ENCODE peak calls at places on chromosomes 2 and 18, in seven cellular contexts. Y, Q, K, S, N, U and D are unnamed samples.

GRCh38 chr2:44524347-44524926 is 162.7 kb downstream of the CAMKMT start:
- DNase-seq in Y (no peak), Q (no peak), K (no peak), S (no peak), N (no peak), U (no peak), D (no peak)

GRCh38 chr2:12636837-12637581 is 79.7 kb upstream of the TRIB2 start:
- DNase-seq in Y (peak), Q (no peak), K (peak), S (no peak), N (no peak), U (no peak), D (no peak)

GRCh38 chr2:62340981-62341624 is 145.2 kb downstream of the B3GNT2 start:
- DNase-seq in Y (peak), Q (no peak), K (peak), S (no peak), N (no peak), U (no peak), D (no peak)

GRCh38 chr2:241507430-241508239 is 749 bp downstream of the STK25 start:
- DNase-seq in Y (peak), Q (peak), K (no peak), S (peak), N (peak), U (no peak), D (peak)

GRCh38 chr18:9661564-9661963 is 46.5 kb upstream of the RAB31 start:
- DNase-seq in Y (no peak), Q (no peak), K (no peak), S (no peak), N (peak), U (no peak), D (no peak)

GRCh38 chr2:237691908-237692600 is 64.7 kb downstream of the LRRFIP1 start:
- DNase-seq in Y (peak), Q (peak), K (peak), S (peak), N (peak), U (peak), D (peak)

GRCh38 chr2:16330012-16330411 is 335.6 kb downstream of the CYRIA start:
- DNase-seq in Y (peak), Q (peak), K (no peak), S (no peak), N (no peak), U (no peak), D (no peak)

GRCh38 chr18:58896734-58897508 is 32.2 kb downstream of the ZNF532 start:
- DNase-seq in Y (no peak), Q (no peak), K (no peak), S (no peak), N (no peak), U (no peak), D (no peak)

GRCh38 chr2:121182520-121182919 is 102.5 kb downstream of the TFCP2L1 start:
- DNase-seq in Y (no peak), Q (no peak), K (no peak), S (no peak), N (no peak), U (no peak), D (no peak)

GRCh38 chr18:49910986-49911385 is 97.7 kb upstream of the ACAA2 start:
- DNase-seq in Y (no peak), Q (no peak), K (no peak), S (no peak), N (no peak), U (no peak), D (no peak)

GRCh38 chr18:49910019-49910418 is 96.7 kb upstream of the ACAA2 start:
- DNase-seq in Y (no peak), Q (no peak), K (no peak), S (no peak), N (no peak), U (no peak), D (no peak)

GRCh38 chr18:49915352-49915751 is 102.0 kb upstream of the ACAA2 start:
- DNase-seq in Y (no peak), Q (no peak), K (no peak), S (no peak), N (no peak), U (no peak), D (no peak)

GRCh38 chr18:49913221-49913620 is 99.9 kb upstream of the ACAA2 start:
- DNase-seq in Y (no peak), Q (no peak), K (no peak), S (no peak), N (no peak), U (no peak), D (no peak)

GRCh38 chr18:49911414-49911813 is 98.1 kb upstream of the ACAA2 start:
- DNase-seq in Y (no peak), Q (peak), K (no peak), S (no peak), N (no peak), U (no peak), D (no peak)
- H3K27ac ChIP-seq in Y (no peak), Q (no peak), K (no peak), S (no peak), N (no peak), U (no peak), D (no peak)

GRCh38 chr2:95122197-95122551 is 566 bp upstream of the MRPS5 start:
- DNase-seq in Y (no peak), Q (no peak), K (no peak), S (no peak), N (no peak), U (no peak), D (no peak)
- H3K27ac ChIP-seq in Y (peak), Q (no peak), K (no peak), S (peak), N (no peak), U (peak), D (peak)

GRCh38 chr2:33104726-33105125 is 158.0 kb downstream of the LTBP1 start:
- DNase-seq in Y (no peak), Q (no peak), K (peak), S (no peak), N (no peak), U (no peak), D (no peak)
- H3K27ac ChIP-seq in Y (peak), Q (no peak), K (peak), S (no peak), N (peak), U (no peak), D (no peak)

DNA sequence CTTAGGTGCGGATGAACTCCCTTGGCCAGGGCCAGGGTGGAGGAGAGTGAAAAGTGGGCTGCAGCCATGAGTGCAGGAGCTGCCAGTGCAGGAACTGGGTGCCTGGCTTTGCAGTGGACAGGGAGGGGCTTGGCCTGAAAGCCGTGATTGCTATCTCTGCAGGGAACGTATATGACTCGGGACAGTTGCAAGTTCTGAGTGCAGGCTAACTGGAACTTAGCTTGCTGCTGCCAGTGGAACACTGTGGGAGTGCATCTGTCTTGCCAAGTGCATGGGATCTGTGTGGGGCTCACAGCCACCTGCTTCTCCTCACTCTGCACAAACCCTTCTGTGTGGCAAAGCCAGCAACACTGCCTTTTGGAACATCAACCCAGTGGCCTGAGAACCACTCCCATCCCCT is 36.9 kb downstream of the FLACC1 start:
- DNase-seq in Y (no peak), Q (no peak), K (no peak), S (no peak), N (no peak), U (no peak), D (no peak)
- H3K27ac ChIP-seq in Y (no peak), Q (no peak), K (no peak), S (no peak), N (no peak), U (no peak), D (no peak)

GRCh38 chr2:119253114-119253702 is 29.6 kb downstream of the STEAP3 start:
- DNase-seq in Y (no peak), Q (no peak), K (no peak), S (peak), N (no peak), U (no peak), D (no peak)
- H3K27ac ChIP-seq in Y (no peak), Q (no peak), K (peak), S (peak), N (peak), U (peak), D (peak)

GRCh38 chr18:25283769-25284168 is 68.2 kb downstream of the ZNF521 start:
- DNase-seq in Y (no peak), Q (no peak), K (no peak), S (no peak), N (no peak), U (no peak), D (no peak)

GRCh38 chr18:25282922-25283703 is 68.9 kb downstream of the ZNF521 start:
- DNase-seq in Y (peak), Q (peak), K (no peak), S (no peak), N (no peak), U (no peak), D (no peak)

GRCh38 chr18:25282282-25282681 is 69.7 kb downstream of the ZNF521 start:
- DNase-seq in Y (peak), Q (peak), K (no peak), S (no peak), N (no peak), U (no peak), D (no peak)

GRCh38 chr18:25284861-25285574 is 66.9 kb downstream of the ZNF521 start:
- DNase-seq in Y (peak), Q (peak), K (no peak), S (no peak), N (no peak), U (no peak), D (peak)

GRCh38 chr18:25284278-25284677 is 67.7 kb downstream of the ZNF521 start:
- DNase-seq in Y (no peak), Q (no peak), K (no peak), S (no peak), N (no peak), U (no peak), D (no peak)
- H3K27ac ChIP-seq in Y (peak), Q (peak), K (no peak), S (no peak), N (no peak), U (peak), D (no peak)

GRCh38 chr2:85714841-85715240 is 20.7 kb downstream of the GNLY start:
- DNase-seq in Y (no peak), Q (no peak), K (no peak), S (no peak), N (no peak), U (no peak), D (no peak)
- H3K27ac ChIP-seq in Y (no peak), Q (no peak), K (no peak), S (no peak), N (no peak), U (no peak), D (no peak)

GRCh38 chr2:86039963-86040655 is 65.6 kb downstream of the POLR1A start:
- DNase-seq in Y (no peak), Q (no peak), K (no peak), S (no peak), N (no peak), U (no peak), D (no peak)
- H3K27ac ChIP-seq in Y (no peak), Q (no peak), K (no peak), S (no peak), N (no peak), U (no peak), D (peak)

GRCh38 chr2:158782126-158782525 is 13.0 kb upstream of the DAPL1 start:
- DNase-seq in Y (no peak), Q (no peak), K (no peak), S (no peak), N (no peak), U (no peak), D (no peak)

GRCh38 chr2:158782616-158783015 is 12.5 kb upstream of the DAPL1 start:
- DNase-seq in Y (no peak), Q (no peak), K (no peak), S (no peak), N (no peak), U (no peak), D (no peak)

GRCh38 chr2:158783923-158784322 is 11.2 kb upstream of the DAPL1 start:
- DNase-seq in Y (no peak), Q (no peak), K (no peak), S (no peak), N (no peak), U (no peak), D (no peak)

GRCh38 chr2:158779621-158780020 is 15.5 kb upstream of the DAPL1 start:
- DNase-seq in Y (no peak), Q (no peak), K (no peak), S (no peak), N (no peak), U (no peak), D (no peak)

GRCh38 chr2:158781562-158781961 is 13.6 kb upstream of the DAPL1 start:
- DNase-seq in Y (no peak), Q (peak), K (peak), S (peak), N (no peak), U (no peak), D (no peak)
- H3K27ac ChIP-seq in Y (no peak), Q (no peak), K (no peak), S (no peak), N (no peak), U (peak), D (no peak)

GRCh38 chr2:136108461-136108860 is 9.5 kb downstream of the CXCR4 start:
- DNase-seq in Y (no peak), Q (no peak), K (no peak), S (no peak), N (no peak), U (no peak), D (no peak)
- H3K27ac ChIP-seq in Y (no peak), Q (no peak), K (no peak), S (no peak), N (no peak), U (no peak), D (no peak)